ENCODE peak calls at places on chromosomes 6 and 20, in five cellular contexts. L is stomach, K is K562, O is breast epithelium, Y is vagina. E is an unnamed sample.

GRCh38 chr20:64153861-64154589 is 10.2 kb upstream of the MYT1 start:
- DNase-seq in L (no peak), K (no peak), O (no peak), Y (no peak), E (no peak)

GRCh38 chr6:71280701-71281100 is 7.9 kb upstream of the OGFRL1 start:
- DNase-seq in L (no peak), K (no peak), O (no peak), Y (no peak), E (no peak)

GRCh38 chr6:90982051-90982450 is 395.2 kb upstream of the MAP3K7 start:
- DNase-seq in L (no peak), K (no peak), O (no peak), Y (no peak), E (no peak)

GRCh38 chr6:124881898-124882579 is 80.2 kb upstream of the RNF217 start:
- DNase-seq in L (no peak), K (no peak), O (no peak), Y (no peak), E (no peak)

GRCh38 chr20:12265662-12266061 is 348.0 kb downstream of the BTBD3 start:
- DNase-seq in L (no peak), K (no peak), O (no peak), Y (no peak), E (no peak)

GRCh38 chr20:8315639-8316573 is 183.8 kb downstream of the PLCB1 start:
- DNase-seq in L (no peak), K (no peak), O (no peak), Y (no peak), E (no peak)

GRCh38 chr6:20360471-20361119 is 41.1 kb upstream of the E2F3 start:
- DNase-seq in L (no peak), K (no peak), O (no peak), Y (no peak), E (no peak)

GRCh38 chr6:137084865-137085617 is 40.3 kb upstream of the IL20RA start:
- DNase-seq in L (no peak), K (no peak), O (no peak), Y (no peak), E (no peak)

GRCh38 chr6:80004199-80005072 is at the start of gene TTK:
- DNase-seq in L (peak; percentile 94), K (peak; percentile 94), O (peak; percentile 91), Y (no peak), E (peak; percentile 60)

GRCh38 chr6:85449818-85450577 is at the start of gene NT5E:
- DNase-seq in L (peak; percentile 79), K (no peak), O (no peak), Y (no peak), E (peak; percentile 67)

GRCh38 chr6:54856137-54856536 is 9.6 kb downstream of the FAM83B start:
- DNase-seq in L (peak; percentile 44), K (no peak), O (no peak), Y (no peak), E (no peak)

GRCh38 chr20:63703471-63703975 is 4.3 kb downstream of the ARFRP1 start:
- DNase-seq in L (no peak), K (no peak), O (no peak), Y (no peak), E (no peak)

GRCh38 chr20:7851031-7851490 is 89.2 kb downstream of the HAO1 start:
- DNase-seq in L (no peak), K (no peak), O (no peak), Y (no peak), E (no peak)

GRCh38 chr6:43770417-43771209 is 602 bp downstream of the VEGFA start:
- DNase-seq in L (peak; percentile 63), K (peak; percentile 90), O (peak; percentile 52), Y (no peak), E (no peak)

GRCh38 chr6:35089935-35090505 is 51.1 kb downstream of the TCP11 start:
- DNase-seq in L (peak; percentile 17), K (no peak), O (peak; percentile 64), Y (no peak), E (no peak)

GRCh38 chr6:129500958-129501381 is 209.0 kb downstream of the ARHGAP18 start:
- DNase-seq in L (no peak), K (peak; percentile 41), O (no peak), Y (no peak), E (no peak)

GRCh38 chr6:125201961-125202729 is 48.6 kb downstream of the TPD52L1 start:
- DNase-seq in L (peak; percentile 67), K (peak; percentile 27), O (no peak), Y (no peak), E (no peak)

GRCh38 chr6:13709698-13710551 is 1.7 kb downstream of the RANBP9 start:
- DNase-seq in L (no peak), K (peak; percentile 63), O (no peak), Y (no peak), E (no peak)

GRCh38 chr6:134882426-134883038 is 67.4 kb downstream of the ALDH8A1 start:
- DNase-seq in L (peak; percentile 77), K (peak; percentile 35), O (peak; percentile 26), Y (no peak), E (no peak)

GRCh38 chr6:127879685-127880084 is 21.2 kb downstream of the THEMIS start:
- DNase-seq in L (no peak), K (no peak), O (no peak), Y (no peak), E (no peak)

GRCh38 chr6:44735631-44735963 is 348.1 kb downstream of the CDC5L start:
- DNase-seq in L (no peak), K (no peak), O (no peak), Y (no peak), E (no peak)

GRCh38 chr6:74606488-74607135 is 599.2 kb downstream of the COL12A1 start:
- DNase-seq in L (no peak), K (no peak), O (no peak), Y (no peak), E (no peak)

GRCh38 chr6:14716499-14717146 is 529.2 kb upstream of the JARID2 start:
- DNase-seq in L (no peak), K (no peak), O (no peak), Y (no peak), E (no peak)

GRCh38 chr6:149190228-149190831 is 127.2 kb upstream of the TAB2 start:
- DNase-seq in L (peak; percentile 54), K (no peak), O (no peak), Y (no peak), E (no peak)

GRCh38 chr20:45017859-45018258 is 51.5 kb downstream of the STK4 start:
- DNase-seq in L (no peak), K (no peak), O (no peak), Y (no peak), E (no peak)

GRCh38 chr6:100808638-100809275 is 72.4 kb downstream of the ASCC3 start:
- DNase-seq in L (no peak), K (no peak), O (no peak), Y (no peak), E (no peak)

GRCh38 chr6:43013020-43013842 is 515 bp downstream of the MEA1 start:
- DNase-seq in L (no peak), K (no peak), O (no peak), Y (no peak), E (no peak)

GRCh38 chr20:3171391-3172125 is 1.8 kb downstream of the LZTS3 start:
- DNase-seq in L (no peak), K (no peak), O (no peak), Y (no peak), E (no peak)

GRCh38 chr20:3174442-3175263 is 1.3 kb upstream of the LZTS3 start:
- DNase-seq in L (no peak), K (no peak), O (no peak), Y (no peak), E (no peak)

GRCh38 chr20:3172126-3172932 is 1.0 kb downstream of the LZTS3 start:
- DNase-seq in L (no peak), K (no peak), O (no peak), Y (no peak), E (no peak)

GRCh38 chr20:3173582-3174441 is 463 bp upstream of the LZTS3 start:
- DNase-seq in L (peak; percentile 95), K (peak; percentile 93), O (peak; percentile 84), Y (no peak), E (peak; percentile 96)

GRCh38 chr20:3172933-3173581 is at the start of gene LZTS3:
- DNase-seq in L (peak; percentile 71), K (peak; percentile 84), O (peak; percentile 77), Y (no peak), E (peak; percentile 81)
- TF ChIP-seq POLR2AphosphoS5 in L (no peak), K (no peak), O (peak; percentile 28), Y (no peak), E (no peak)

DNA sequence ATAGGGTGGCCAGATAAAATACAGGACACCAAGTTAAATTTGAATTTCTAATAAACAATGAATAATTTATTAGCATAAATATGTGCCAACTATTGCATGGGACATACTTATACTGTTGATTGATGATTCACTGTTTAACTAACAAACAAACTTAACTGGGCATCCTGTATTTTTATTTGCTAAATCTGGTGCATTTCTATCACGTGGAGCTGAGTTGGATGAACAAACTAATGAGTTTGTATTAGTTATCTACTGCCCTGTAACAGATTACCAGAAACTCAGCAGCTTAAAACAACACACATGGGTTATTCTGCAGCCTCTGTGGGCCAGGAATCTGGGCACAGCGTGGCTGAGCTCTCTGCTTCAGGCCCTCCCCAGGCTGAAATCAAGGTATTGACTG is 28.2 kb upstream of the PMEPA1 start:
- DNase-seq in L (no peak), K (no peak), O (no peak), Y (no peak), E (no peak)
- TF ChIP-seq POLR2AphosphoS5 in L (no peak), K (no peak), O (no peak), Y (no peak), E (no peak)

GRCh38 chr6:38789256-38789655 is 74.1 kb downstream of the DNAH8 start:
- DNase-seq in L (no peak), K (no peak), O (no peak), Y (no peak), E (no peak)

GRCh38 chr6:38794682-38795081 is 79.6 kb downstream of the DNAH8 start:
- DNase-seq in L (no peak), K (no peak), O (no peak), Y (no peak), E (no peak)

GRCh38 chr6:38796006-38796405 is 80.9 kb downstream of the DNAH8 start:
- DNase-seq in L (no peak), K (no peak), O (no peak), Y (no peak), E (no peak)

GRCh38 chr6:38796850-38797249 is 81.7 kb downstream of the DNAH8 start:
- DNase-seq in L (peak; percentile 33), K (no peak), O (no peak), Y (no peak), E (no peak)

GRCh38 chr6:38792356-38792755 is 77.2 kb downstream of the DNAH8 start:
- DNase-seq in L (no peak), K (no peak), O (peak; percentile 22), Y (no peak), E (no peak)
- TF ChIP-seq POLR2AphosphoS5 in L (no peak), K (no peak), O (no peak), Y (peak; percentile 81), E (no peak)

DNA sequence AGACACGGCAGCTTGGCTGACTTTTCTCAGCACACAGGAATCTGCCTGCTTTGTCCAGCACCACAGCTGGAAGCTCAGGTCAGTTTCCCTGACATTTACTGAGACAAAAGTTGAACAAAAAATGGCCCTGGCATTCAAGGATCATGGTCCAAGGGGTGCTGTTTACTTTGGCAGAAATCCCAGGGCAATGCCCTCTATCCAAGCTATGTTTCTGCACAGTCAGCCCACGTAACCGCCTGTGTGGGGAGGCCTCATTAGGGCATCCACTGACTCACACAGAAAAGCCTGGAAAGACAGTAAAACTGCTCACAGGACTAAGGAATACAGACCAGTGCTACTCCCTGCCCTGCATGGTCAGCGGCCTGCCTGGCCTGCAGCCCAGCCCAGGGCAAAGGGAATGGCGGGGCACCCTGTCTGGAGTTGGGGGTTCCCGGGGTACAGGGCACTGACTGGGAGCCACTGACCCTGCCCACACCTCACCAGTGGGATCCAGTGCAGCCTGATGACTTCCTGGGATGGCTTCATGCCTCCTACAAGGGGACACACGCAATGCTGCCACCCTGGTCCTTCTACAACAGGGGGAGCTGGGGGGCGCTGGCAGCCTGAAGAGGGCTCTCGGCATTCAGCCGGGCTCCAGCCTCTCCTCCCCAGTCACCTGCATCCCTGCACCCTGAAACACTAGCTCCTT is 77.1 kb downstream of the NINL start:
- DNase-seq in L (no peak), K (no peak), O (no peak), Y (no peak), E (no peak)
- TF ChIP-seq POLR2AphosphoS5 in L (no peak), K (no peak), O (no peak), Y (no peak), E (no peak)

E was measured in GM12892.